ENCODE peak calls at places on chromosomes 5 and 9, in four cellular contexts. V is stimulated activated CD4-positive, alpha-beta T cell treated with anti-CD3 and anti-CD28 coated beads, Interleukin-1b, Interleukin-23, amount 100 ng/mL, for 24 hours; D is ureter; O is NCI-H1694. X is an unnamed sample.

GRCh38 chr9:107983191-107983603 is 493.6 kb upstream of the KLF4 start:
- DNase-seq in D (no peak), V (no peak), O (no peak), X (peak)

GRCh38 chr5:11385251-11385900 is 518.9 kb downstream of the CTNND2 start:
- DNase-seq in O (no peak), V (no peak), D (no peak), X (no peak)

GRCh38 chr5:96702503-96703383 is 40.6 kb downstream of the CAST start:
- DNase-seq in O (peak), D (peak), V (peak), X (peak)

GRCh38 chr5:93677344-93678021 is 63.9 kb downstream of the POU5F2 start:
- DNase-seq in D (peak), V (no peak), O (no peak), X (peak)

GRCh38 chr5:40383719-40384651 is 295.7 kb upstream of the PTGER4 start:
- DNase-seq in O (no peak), V (no peak), D (no peak), X (peak)

GRCh38 chr5:92106808-92107207 is 723.7 kb upstream of the ARRDC3 start:
- DNase-seq in O (no peak), V (no peak), D (no peak), X (no peak)

GRCh38 chr9:116075191-116075590 is 78.4 kb upstream of the PAPPA start:
- DNase-seq in V (no peak), O (no peak), D (no peak), X (peak)

GRCh38 chr9:5554254-5554653 is 43.9 kb downstream of the PDCD1LG2 start:
- DNase-seq in D (no peak), O (no peak), V (no peak), X (no peak)

GRCh38 chr5:3962113-3962512 is 366.5 kb downstream of the IRX1 start:
- DNase-seq in O (no peak), D (no peak), V (no peak), X (no peak)

GRCh38 chr5:74641778-74642542 is 1.4 kb upstream of the ENC1 start:
- DNase-seq in D (peak), O (peak), V (no peak), X (peak)

GRCh38 chr5:102866315-102866693 is 111.2 kb downstream of the PAM start:
- DNase-seq in O (no peak), V (no peak), D (no peak), X (peak)

GRCh38 chr5:90809695-90810094 is 251.1 kb downstream of the ADGRV1 start:
- DNase-seq in V (no peak), D (no peak), O (no peak), X (peak)

GRCh38 chr9:14096182-14096922 is 217.6 kb downstream of the NFIB start:
- DNase-seq in O (no peak), V (no peak), D (no peak), X (peak)

GRCh38 chr5:176364765-176365662 is at the start of gene ARL10:
- DNase-seq in D (peak), O (no peak), V (peak), X (peak)

GRCh38 chr9:97470076-97470475 is 31.4 kb upstream of the TMOD1 start:
- DNase-seq in D (no peak), O (no peak), V (no peak), X (no peak)

GRCh38 chr5:111016801-111017200 is 54.7 kb upstream of the TSLP start:
- DNase-seq in D (no peak), V (no peak), O (no peak), X (peak)

GRCh38 chr9:111349766-111350165 is 19.7 kb upstream of the OR2K2 start:
- DNase-seq in O (no peak), V (no peak), D (no peak), X (no peak)